ENCODE peak calls at places on chromosomes 3 and 15, in nine cellular contexts. H, Z, C, L, R, N, Y, A and W are unnamed samples.
A peak's percentile ranks its signal among the peaks of the same experiment; 100 is the strongest.

GRCh38 chr15:95290376-95290973 is 1040.0 kb upstream of the NR2F2 start:
- DNase-seq in H (no peak), Z (no peak), C (no peak), L (no peak), R (no peak), N (no peak), Y (peak; percentile 35), A (no peak), W (no peak)

GRCh38 chr3:174440741-174441587 is 418.2 kb upstream of the NAALADL2 start:
- DNase-seq in H (peak; percentile 82), Z (peak; percentile 84), C (peak; percentile 93), L (peak; percentile 68), R (peak; percentile 85), N (peak; percentile 78), Y (peak; percentile 76), A (peak; percentile 98), W (peak; percentile 49)

GRCh38 chr15:58748787-58749531 is 548 bp downstream of the ADAM10 start:
- DNase-seq in H (peak; percentile 77), Z (peak; percentile 54), C (peak; percentile 51), L (no peak), R (peak; percentile 48), N (peak; percentile 54), Y (peak; percentile 67), A (peak; percentile 84), W (peak; percentile 44)

GRCh38 chr15:67520276-67520975 is 505 bp upstream of the C15orf61 start:
- DNase-seq in H (no peak), Z (no peak), C (no peak), L (no peak), R (no peak), N (no peak), Y (no peak), A (peak; percentile 43), W (no peak)

GRCh38 chr3:171407746-171408145 is 52.5 kb downstream of the TNIK start:
- DNase-seq in H (no peak), Z (no peak), C (no peak), L (no peak), R (no peak), N (peak; percentile 16), Y (peak; percentile 57), A (peak; percentile 80), W (no peak)

GRCh38 chr3:89212614-89213013 is 105.2 kb downstream of the EPHA3 start:
- DNase-seq in H (no peak), Z (no peak), C (no peak), L (peak; percentile 76), R (no peak), N (no peak), Y (no peak), A (no peak), W (no peak)

GRCh38 chr3:72453686-72454085 is 394.6 kb downstream of the SHQ1 start:
- DNase-seq in H (no peak), Z (no peak), C (no peak), L (no peak), R (no peak), N (no peak), Y (no peak), A (peak; percentile 15), W (no peak)

GRCh38 chr3:195697582-195698324 is 23.0 kb upstream of the MUC20 start:
- DNase-seq in H (no peak), Z (no peak), C (no peak), L (peak; percentile 83), R (no peak), N (no peak), Y (no peak), A (peak; percentile 89), W (no peak)

GRCh38 chr3:122322095-122323075 is 2.7 kb upstream of the CSTA start:
- DNase-seq in H (no peak), Z (no peak), C (no peak), L (no peak), R (no peak), N (peak; percentile 55), Y (peak; percentile 30), A (no peak), W (peak; percentile 60)

GRCh38 chr3:20073683-20074082 is 33.4 kb downstream of the KAT2B start:
- DNase-seq in H (no peak), Z (no peak), C (no peak), L (no peak), R (no peak), N (no peak), Y (no peak), A (no peak), W (no peak)

GRCh38 chr15:51917493-51917892 is 54.1 kb downstream of the LEO1 start:
- DNase-seq in H (no peak), Z (no peak), C (no peak), L (no peak), R (no peak), N (no peak), Y (peak; percentile 37), A (peak; percentile 29), W (no peak)

GRCh38 chr3:105166893-105167292 is 199.8 kb upstream of the ALCAM start:
- DNase-seq in H (no peak), Z (no peak), C (no peak), L (peak; percentile 44), R (no peak), N (no peak), Y (no peak), A (peak; percentile 6), W (no peak)

GRCh38 chr3:168870892-168871291 is 775.2 kb upstream of the GOLIM4 start:
- DNase-seq in H (no peak), Z (no peak), C (no peak), L (no peak), R (no peak), N (no peak), Y (no peak), A (peak; percentile 9), W (no peak)

GRCh38 chr3:190585771-190586630 is 72.1 kb downstream of the IL1RAP start:
- DNase-seq in H (peak; percentile 66), Z (no peak), C (no peak), L (peak; percentile 63), R (no peak), N (peak; percentile 76), Y (peak; percentile 84), A (peak; percentile 98), W (no peak)

GRCh38 chr3:53821631-53822068 is 24.6 kb downstream of the CHDH start:
- DNase-seq in H (no peak), Z (no peak), C (no peak), L (no peak), R (no peak), N (no peak), Y (no peak), A (peak; percentile 65), W (no peak)

GRCh38 chr3:30689202-30689641 is 82.8 kb downstream of the TGFBR2 start:
- DNase-seq in H (no peak), Z (no peak), C (no peak), L (peak; percentile 27), R (no peak), N (peak; percentile 25), Y (peak; percentile 7), A (peak; percentile 70), W (no peak)

GRCh38 chr3:83863380-83863779 is 1095.4 kb upstream of the CADM2 start:
- DNase-seq in H (no peak), Z (no peak), C (no peak), L (no peak), R (no peak), N (no peak), Y (no peak), A (no peak), W (no peak)

GRCh38 chr3:32820971-32821685 is 3.3 kb downstream of the TRIM71 start:
- DNase-seq in H (no peak), Z (no peak), C (no peak), L (no peak), R (no peak), N (no peak), Y (no peak), A (no peak), W (no peak)

GRCh38 chr3:130839815-130840214 is 54.1 kb upstream of the ATP2C1 start:
- DNase-seq in H (no peak), Z (no peak), C (peak; percentile 97), L (no peak), R (no peak), N (no peak), Y (peak; percentile 39), A (no peak), W (peak; percentile 41)

GRCh38 chr3:135017494-135017893 is 222.4 kb downstream of the EPHB1 start:
- DNase-seq in H (no peak), Z (no peak), C (no peak), L (no peak), R (no peak), N (no peak), Y (no peak), A (no peak), W (no peak)

GRCh38 chr3:33883538-33884203 is 85.2 kb downstream of the PDCD6IP start:
- DNase-seq in H (peak; percentile 61), Z (no peak), C (peak; percentile 1), L (no peak), R (no peak), N (no peak), Y (peak; percentile 87), A (peak; percentile 62), W (peak; percentile 45)

GRCh38 chr15:70264014-70264492 is 166.3 kb upstream of the TLE3 start:
- DNase-seq in H (no peak), Z (no peak), C (peak; percentile 67), L (no peak), R (peak; percentile 59), N (no peak), Y (peak; percentile 20), A (peak; percentile 57), W (no peak)

GRCh38 chr15:101201411-101202174 is 50.3 kb downstream of the CHSY1 start:
- DNase-seq in H (no peak), Z (no peak), C (no peak), L (peak; percentile 91), R (peak; percentile 59), N (peak; percentile 45), Y (no peak), A (peak; percentile 98), W (no peak)